ENCODE peak calls at places on chromosomes 5 and 9, in ten cellular contexts. One of them, this sample, is unnamed.

GRCh38 chr9:96619491-96620154 is at the start of gene CDC14B:
- DNase-seq in neural progenitor cell: peak
- DNase-seq in GM12865: peak
- DNase-seq in epithelial cell of esophagus: peak
- DNase-seq in brain microvascular endothelial cell: peak
- DNase-seq in fibroblast of the aortic adventitia: peak
- DNase-seq in CD4-positive, alpha-beta T cell: peak
- DNase-seq in GM12864: peak
- DNase-seq in ovary: peak
- DNase-seq in progenitor cell of endocrine pancreas: peak
- DNase-seq in this sample: peak

GRCh38 chr9:33320568-33321261 is 30.4 kb downstream of the NFX1 start:
- DNase-seq in neural progenitor cell: no peak
- DNase-seq in GM12865: no peak
- DNase-seq in epithelial cell of esophagus: peak
- DNase-seq in brain microvascular endothelial cell: peak
- DNase-seq in fibroblast of the aortic adventitia: peak
- DNase-seq in CD4-positive, alpha-beta T cell: no peak
- DNase-seq in GM12864: no peak
- DNase-seq in ovary: no peak
- DNase-seq in progenitor cell of endocrine pancreas: no peak
- DNase-seq in this sample: no peak

GRCh38 chr5:44536650-44537260 is 147.5 kb upstream of the FGF10 start:
- DNase-seq in neural progenitor cell: peak
- DNase-seq in GM12865: peak
- DNase-seq in epithelial cell of esophagus: peak
- DNase-seq in brain microvascular endothelial cell: no peak
- DNase-seq in fibroblast of the aortic adventitia: peak
- DNase-seq in CD4-positive, alpha-beta T cell: no peak
- DNase-seq in GM12864: no peak
- DNase-seq in ovary: no peak
- DNase-seq in progenitor cell of endocrine pancreas: peak
- DNase-seq in this sample: peak

GRCh38 chr5:176916337-176916736 is 17.2 kb upstream of the HK3 start:
- DNase-seq in neural progenitor cell: no peak
- DNase-seq in GM12865: no peak
- DNase-seq in epithelial cell of esophagus: no peak
- DNase-seq in brain microvascular endothelial cell: no peak
- DNase-seq in fibroblast of the aortic adventitia: no peak
- DNase-seq in CD4-positive, alpha-beta T cell: no peak
- DNase-seq in GM12864: no peak
- DNase-seq in ovary: no peak
- DNase-seq in progenitor cell of endocrine pancreas: no peak
- DNase-seq in this sample: no peak

GRCh38 chr5:76807296-76807695 is 11.5 kb upstream of the F2RL1 start:
- DNase-seq in neural progenitor cell: peak
- DNase-seq in GM12865: peak
- DNase-seq in epithelial cell of esophagus: peak
- DNase-seq in brain microvascular endothelial cell: peak
- DNase-seq in fibroblast of the aortic adventitia: peak
- DNase-seq in CD4-positive, alpha-beta T cell: no peak
- DNase-seq in GM12864: no peak
- DNase-seq in ovary: no peak
- DNase-seq in progenitor cell of endocrine pancreas: no peak
- DNase-seq in this sample: no peak

GRCh38 chr5:17216176-17216973 is 1.1 kb upstream of the BASP1 start:
- DNase-seq in neural progenitor cell: peak
- DNase-seq in GM12865: peak
- DNase-seq in epithelial cell of esophagus: peak
- DNase-seq in brain microvascular endothelial cell: peak
- DNase-seq in fibroblast of the aortic adventitia: peak
- DNase-seq in CD4-positive, alpha-beta T cell: peak
- DNase-seq in GM12864: no peak
- DNase-seq in ovary: peak
- DNase-seq in progenitor cell of endocrine pancreas: peak
- DNase-seq in this sample: peak

GRCh38 chr5:147081256-147081872 is 153.5 kb upstream of the STK32A start:
- DNase-seq in neural progenitor cell: peak
- DNase-seq in GM12865: no peak
- DNase-seq in epithelial cell of esophagus: no peak
- DNase-seq in brain microvascular endothelial cell: no peak
- DNase-seq in fibroblast of the aortic adventitia: no peak
- DNase-seq in CD4-positive, alpha-beta T cell: no peak
- DNase-seq in GM12864: no peak
- DNase-seq in ovary: no peak
- DNase-seq in progenitor cell of endocrine pancreas: no peak
- DNase-seq in this sample: no peak

GRCh38 chr5:139605887-139606286 is 42.3 kb upstream of the CXXC5 start:
- DNase-seq in neural progenitor cell: no peak
- DNase-seq in GM12865: peak
- DNase-seq in epithelial cell of esophagus: no peak
- DNase-seq in brain microvascular endothelial cell: no peak
- DNase-seq in fibroblast of the aortic adventitia: no peak
- DNase-seq in CD4-positive, alpha-beta T cell: no peak
- DNase-seq in GM12864: no peak
- DNase-seq in ovary: no peak
- DNase-seq in progenitor cell of endocrine pancreas: no peak
- DNase-seq in this sample: no peak

GRCh38 chr9:89465726-89466308 is 32.1 kb downstream of the SEMA4D start:
- DNase-seq in neural progenitor cell: no peak
- DNase-seq in GM12865: no peak
- DNase-seq in epithelial cell of esophagus: no peak
- DNase-seq in brain microvascular endothelial cell: no peak
- DNase-seq in fibroblast of the aortic adventitia: no peak
- DNase-seq in CD4-positive, alpha-beta T cell: no peak
- DNase-seq in GM12864: no peak
- DNase-seq in ovary: no peak
- DNase-seq in progenitor cell of endocrine pancreas: no peak
- DNase-seq in this sample: no peak

GRCh38 chr9:101626295-101626694 is 31.5 kb upstream of the PPP3R2 start:
- DNase-seq in neural progenitor cell: no peak
- DNase-seq in GM12865: no peak
- DNase-seq in epithelial cell of esophagus: no peak
- DNase-seq in brain microvascular endothelial cell: no peak
- DNase-seq in fibroblast of the aortic adventitia: no peak
- DNase-seq in CD4-positive, alpha-beta T cell: no peak
- DNase-seq in GM12864: no peak
- DNase-seq in ovary: no peak
- DNase-seq in progenitor cell of endocrine pancreas: no peak
- DNase-seq in this sample: no peak

GRCh38 chr9:70113403-70114022 is 69.9 kb downstream of the MAMDC2 start:
- DNase-seq in neural progenitor cell: peak
- DNase-seq in GM12865: peak
- DNase-seq in epithelial cell of esophagus: peak
- DNase-seq in brain microvascular endothelial cell: peak
- DNase-seq in fibroblast of the aortic adventitia: peak
- DNase-seq in CD4-positive, alpha-beta T cell: no peak
- DNase-seq in GM12864: no peak
- DNase-seq in ovary: peak
- DNase-seq in progenitor cell of endocrine pancreas: no peak
- DNase-seq in this sample: peak

GRCh38 chr9:19409406-19410194 is 791 bp downstream of the ACER2 start:
- DNase-seq in neural progenitor cell: peak
- DNase-seq in GM12865: peak
- DNase-seq in epithelial cell of esophagus: peak
- DNase-seq in brain microvascular endothelial cell: no peak
- DNase-seq in fibroblast of the aortic adventitia: no peak
- DNase-seq in CD4-positive, alpha-beta T cell: no peak
- DNase-seq in GM12864: no peak
- DNase-seq in ovary: peak
- DNase-seq in progenitor cell of endocrine pancreas: no peak
- DNase-seq in this sample: peak

GRCh38 chr9:77021289-77021927 is 2.0 kb downstream of the FOXB2 start:
- DNase-seq in neural progenitor cell: peak
- DNase-seq in GM12865: no peak
- DNase-seq in epithelial cell of esophagus: no peak
- DNase-seq in brain microvascular endothelial cell: no peak
- DNase-seq in fibroblast of the aortic adventitia: peak
- DNase-seq in CD4-positive, alpha-beta T cell: no peak
- DNase-seq in GM12864: no peak
- DNase-seq in ovary: no peak
- DNase-seq in progenitor cell of endocrine pancreas: no peak
- DNase-seq in this sample: no peak

GRCh38 chr5:107359033-107359915 is 311.5 kb downstream of the EFNA5 start:
- DNase-seq in neural progenitor cell: no peak
- DNase-seq in GM12865: no peak
- DNase-seq in epithelial cell of esophagus: no peak
- DNase-seq in brain microvascular endothelial cell: peak
- DNase-seq in fibroblast of the aortic adventitia: peak
- DNase-seq in CD4-positive, alpha-beta T cell: no peak
- DNase-seq in GM12864: no peak
- DNase-seq in ovary: no peak
- DNase-seq in progenitor cell of endocrine pancreas: no peak
- DNase-seq in this sample: no peak

DNA sequence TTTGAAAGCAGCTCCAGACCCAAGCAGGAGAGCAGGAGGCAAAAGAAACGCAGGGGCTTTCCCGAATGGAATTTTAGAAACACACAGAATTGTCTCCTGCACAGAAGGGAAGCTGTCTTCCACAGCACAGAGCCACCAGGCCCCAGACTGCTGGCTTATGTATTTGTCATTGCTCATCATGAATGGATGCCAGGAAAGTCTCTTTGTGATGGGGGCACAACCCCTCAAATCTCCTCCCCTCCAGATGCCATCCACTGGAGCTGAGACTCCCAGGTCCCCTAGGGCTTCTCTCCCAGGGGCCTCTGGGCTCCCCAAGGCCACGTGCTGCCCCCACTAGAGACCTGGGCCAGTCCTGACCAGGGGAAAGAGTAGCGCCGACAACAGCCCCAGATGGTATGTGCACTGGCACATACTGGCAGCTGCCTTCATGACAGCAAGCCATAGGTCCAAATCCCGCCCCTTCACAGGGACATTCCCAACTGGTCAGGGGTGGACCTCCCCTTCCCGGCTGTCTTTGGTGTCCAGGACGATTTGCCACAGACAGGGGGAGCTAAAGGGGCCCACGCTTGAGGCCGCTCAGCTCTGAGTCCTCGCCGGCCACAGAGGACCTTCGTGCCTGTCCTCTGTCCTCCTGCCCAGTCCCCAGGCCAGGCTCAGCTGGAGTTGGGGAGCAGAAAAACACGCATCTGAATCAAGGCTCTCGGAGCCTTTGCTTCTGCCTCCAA is 127.8 kb downstream of the KCNIP1 start:
- DNase-seq in neural progenitor cell: peak
- DNase-seq in GM12865: no peak
- DNase-seq in epithelial cell of esophagus: no peak
- DNase-seq in brain microvascular endothelial cell: no peak
- DNase-seq in fibroblast of the aortic adventitia: no peak
- DNase-seq in CD4-positive, alpha-beta T cell: no peak
- DNase-seq in GM12864: no peak
- DNase-seq in ovary: peak
- DNase-seq in progenitor cell of endocrine pancreas: peak
- DNase-seq in this sample: peak
- TF ChIP-seq CTCF in neural progenitor cell: peak
- TF ChIP-seq CTCF in GM12865: no peak
- TF ChIP-seq CTCF in epithelial cell of esophagus: no peak
- TF ChIP-seq CTCF in brain microvascular endothelial cell: peak
- TF ChIP-seq CTCF in fibroblast of the aortic adventitia: no peak
- TF ChIP-seq CTCF in CD4-positive, alpha-beta T cell: no peak
- TF ChIP-seq CTCF in GM12864: no peak
- TF ChIP-seq CTCF in ovary: no peak
- TF ChIP-seq CTCF in progenitor cell of endocrine pancreas: peak
- TF ChIP-seq CTCF in this sample: peak

DNA sequence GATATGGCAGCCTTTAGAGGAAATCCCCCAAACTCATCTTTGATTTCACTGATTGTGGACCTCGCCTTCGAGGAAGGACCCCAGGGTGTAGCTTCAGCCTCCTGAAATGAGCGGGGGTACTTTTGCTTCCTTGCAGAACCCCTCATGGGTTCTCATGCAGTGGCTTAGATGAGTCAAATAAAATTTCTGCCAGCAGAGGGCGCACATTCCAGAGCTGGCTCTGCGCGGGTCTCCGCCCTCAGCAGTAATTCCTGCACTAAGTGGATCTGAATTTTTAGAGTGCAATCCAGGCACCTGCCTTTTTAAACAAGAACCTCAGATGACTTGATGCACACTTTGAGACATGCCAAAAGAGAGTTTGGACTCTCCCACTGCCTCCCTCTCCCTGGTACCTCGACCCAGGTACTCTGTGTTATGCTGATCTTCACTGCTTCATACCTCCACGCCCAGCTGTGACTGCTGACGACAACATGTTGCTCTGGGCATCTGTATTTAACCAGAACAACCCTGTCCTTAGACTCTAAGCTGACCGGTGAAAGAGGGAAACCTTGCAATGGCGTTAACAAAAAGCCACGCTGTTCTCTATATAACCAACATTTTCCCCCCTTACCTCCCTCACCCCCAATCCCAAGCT is 7.3 kb downstream of the EGFLAM start:
- DNase-seq in neural progenitor cell: peak
- DNase-seq in GM12865: peak
- DNase-seq in epithelial cell of esophagus: peak
- DNase-seq in brain microvascular endothelial cell: peak
- DNase-seq in fibroblast of the aortic adventitia: peak
- DNase-seq in CD4-positive, alpha-beta T cell: peak
- DNase-seq in GM12864: no peak
- DNase-seq in ovary: peak
- DNase-seq in progenitor cell of endocrine pancreas: peak
- DNase-seq in this sample: peak
- TF ChIP-seq CTCF in neural progenitor cell: peak
- TF ChIP-seq CTCF in GM12865: peak
- TF ChIP-seq CTCF in epithelial cell of esophagus: peak
- TF ChIP-seq CTCF in brain microvascular endothelial cell: peak
- TF ChIP-seq CTCF in fibroblast of the aortic adventitia: peak
- TF ChIP-seq CTCF in CD4-positive, alpha-beta T cell: peak
- TF ChIP-seq CTCF in GM12864: peak
- TF ChIP-seq CTCF in ovary: peak
- TF ChIP-seq CTCF in progenitor cell of endocrine pancreas: peak
- TF ChIP-seq CTCF in this sample: peak

GRCh38 chr5:140926211-140926902 is at the start of gene PCDHAC1:
- DNase-seq in neural progenitor cell: peak
- DNase-seq in GM12865: no peak
- DNase-seq in epithelial cell of esophagus: peak
- DNase-seq in brain microvascular endothelial cell: peak
- DNase-seq in fibroblast of the aortic adventitia: peak
- DNase-seq in CD4-positive, alpha-beta T cell: no peak
- DNase-seq in GM12864: no peak
- DNase-seq in ovary: peak
- DNase-seq in progenitor cell of endocrine pancreas: peak
- DNase-seq in this sample: peak
- TF ChIP-seq CTCF in neural progenitor cell: peak
- TF ChIP-seq CTCF in GM12865: no peak
- TF ChIP-seq CTCF in epithelial cell of esophagus: peak
- TF ChIP-seq CTCF in brain microvascular endothelial cell: peak
- TF ChIP-seq CTCF in fibroblast of the aortic adventitia: peak
- TF ChIP-seq CTCF in CD4-positive, alpha-beta T cell: no peak
- TF ChIP-seq CTCF in GM12864: no peak
- TF ChIP-seq CTCF in ovary: peak
- TF ChIP-seq CTCF in progenitor cell of endocrine pancreas: peak
- TF ChIP-seq CTCF in this sample: peak

GRCh38 chr5:175539936-175540335 is 61.6 kb downstream of the SFXN1 start:
- DNase-seq in neural progenitor cell: no peak
- DNase-seq in GM12865: no peak
- DNase-seq in epithelial cell of esophagus: no peak
- DNase-seq in brain microvascular endothelial cell: no peak
- DNase-seq in fibroblast of the aortic adventitia: no peak
- DNase-seq in CD4-positive, alpha-beta T cell: no peak
- DNase-seq in GM12864: no peak
- DNase-seq in ovary: no peak
- DNase-seq in progenitor cell of endocrine pancreas: no peak
- DNase-seq in this sample: no peak
- TF ChIP-seq CTCF in neural progenitor cell: peak
- TF ChIP-seq CTCF in GM12865: no peak
- TF ChIP-seq CTCF in epithelial cell of esophagus: no peak
- TF ChIP-seq CTCF in brain microvascular endothelial cell: no peak
- TF ChIP-seq CTCF in fibroblast of the aortic adventitia: no peak
- TF ChIP-seq CTCF in CD4-positive, alpha-beta T cell: no peak
- TF ChIP-seq CTCF in GM12864: no peak
- TF ChIP-seq CTCF in ovary: no peak
- TF ChIP-seq CTCF in progenitor cell of endocrine pancreas: no peak
- TF ChIP-seq CTCF in this sample: no peak

GRCh38 chr5:169116961-169117461 is 183.9 kb downstream of the SLIT3 start:
- DNase-seq in neural progenitor cell: peak
- DNase-seq in GM12865: no peak
- DNase-seq in epithelial cell of esophagus: no peak
- DNase-seq in brain microvascular endothelial cell: no peak
- DNase-seq in fibroblast of the aortic adventitia: peak
- DNase-seq in CD4-positive, alpha-beta T cell: no peak
- DNase-seq in GM12864: no peak
- DNase-seq in ovary: no peak
- DNase-seq in progenitor cell of endocrine pancreas: no peak
- DNase-seq in this sample: peak
- TF ChIP-seq CTCF in neural progenitor cell: peak
- TF ChIP-seq CTCF in GM12865: no peak
- TF ChIP-seq CTCF in epithelial cell of esophagus: no peak
- TF ChIP-seq CTCF in brain microvascular endothelial cell: peak
- TF ChIP-seq CTCF in fibroblast of the aortic adventitia: no peak
- TF ChIP-seq CTCF in CD4-positive, alpha-beta T cell: no peak
- TF ChIP-seq CTCF in GM12864: peak
- TF ChIP-seq CTCF in ovary: no peak
- TF ChIP-seq CTCF in progenitor cell of endocrine pancreas: no peak
- TF ChIP-seq CTCF in this sample: no peak